ENCODE peak calls at places on chromosome 11, in five cellular contexts. P, M, U, F and K are unnamed samples.

GRCh38 chr11:78560066-78560597 is 14.5 kb downstream of the NARS2 start:
- DNase-seq in P (no peak), M (no peak), U (no peak), F (peak), K (no peak)

GRCh38 chr11:76974179-76974891 is 59.9 kb upstream of the B3GNT6 start:
- DNase-seq in P (no peak), M (no peak), U (no peak), F (no peak), K (no peak)

GRCh38 chr11:75797796-75798195 is 17.2 kb upstream of the UVRAG start:
- DNase-seq in P (no peak), M (no peak), U (no peak), F (no peak), K (no peak)

GRCh38 chr11:10294289-10294953 is 402 bp upstream of the SBF2 start:
- DNase-seq in P (peak), M (no peak), U (no peak), F (no peak), K (no peak)

GRCh38 chr11:9313648-9314290 is 624 bp downstream of the TMEM41B start:
- DNase-seq in P (no peak), M (no peak), U (peak), F (no peak), K (no peak)

GRCh38 chr11:101127699-101128570 is 1.7 kb downstream of the PGR start:
- DNase-seq in P (peak), M (no peak), U (no peak), F (peak), K (no peak)

GRCh38 chr11:82003024-82003423 is 730.6 kb downstream of the FAM181B start:
- DNase-seq in P (no peak), M (no peak), U (no peak), F (no peak), K (no peak)

GRCh38 chr11:113435190-113435968 is 39.8 kb downstream of the DRD2 start:
- DNase-seq in P (no peak), M (no peak), U (no peak), F (no peak), K (no peak)

GRCh38 chr11:120336641-120337132 is 474 bp downstream of the ARHGEF12 start:
- DNase-seq in P (peak), M (no peak), U (no peak), F (no peak), K (no peak)

GRCh38 chr11:34314176-34314575 is 43.6 kb downstream of the ABTB2 start:
- DNase-seq in P (no peak), M (no peak), U (no peak), F (no peak), K (no peak)

GRCh38 chr11:36702330-36703054 is 104.5 kb upstream of the RAG2 start:
- DNase-seq in P (no peak), M (peak), U (peak), F (peak), K (no peak)

GRCh38 chr11:116948375-116948774 is 111.0 kb upstream of the APOA1 start:
- DNase-seq in P (no peak), M (no peak), U (no peak), F (no peak), K (no peak)

GRCh38 chr11:34157163-34157562 is 51.7 kb downstream of the NAT10 start:
- DNase-seq in P (no peak), M (no peak), U (no peak), F (no peak), K (no peak)

GRCh38 chr11:68337399-68337835 is 25.0 kb downstream of the LRP5 start:
- DNase-seq in P (no peak), M (no peak), U (no peak), F (no peak), K (no peak)

GRCh38 chr11:32233276-32233675 is 142.4 kb downstream of the RCN1 start:
- DNase-seq in P (no peak), M (no peak), U (no peak), F (no peak), K (no peak)

GRCh38 chr11:79959318-79959717 is 518.5 kb upstream of the TENM4 start:
- DNase-seq in P (no peak), M (no peak), U (no peak), F (no peak), K (no peak)

GRCh38 chr11:37916331-37916730 is 1318.3 kb upstream of the RAG2 start:
- DNase-seq in P (no peak), M (no peak), U (no peak), F (no peak), K (no peak)

GRCh38 chr11:90309693-90310092 is 86.8 kb upstream of the CHORDC1 start:
- DNase-seq in P (no peak), M (no peak), U (no peak), F (no peak), K (no peak)

GRCh38 chr11:63560506-63561179 is 2.5 kb downstream of the PLAAT2 start:
- DNase-seq in P (no peak), M (no peak), U (no peak), F (no peak), K (no peak)

DNA sequence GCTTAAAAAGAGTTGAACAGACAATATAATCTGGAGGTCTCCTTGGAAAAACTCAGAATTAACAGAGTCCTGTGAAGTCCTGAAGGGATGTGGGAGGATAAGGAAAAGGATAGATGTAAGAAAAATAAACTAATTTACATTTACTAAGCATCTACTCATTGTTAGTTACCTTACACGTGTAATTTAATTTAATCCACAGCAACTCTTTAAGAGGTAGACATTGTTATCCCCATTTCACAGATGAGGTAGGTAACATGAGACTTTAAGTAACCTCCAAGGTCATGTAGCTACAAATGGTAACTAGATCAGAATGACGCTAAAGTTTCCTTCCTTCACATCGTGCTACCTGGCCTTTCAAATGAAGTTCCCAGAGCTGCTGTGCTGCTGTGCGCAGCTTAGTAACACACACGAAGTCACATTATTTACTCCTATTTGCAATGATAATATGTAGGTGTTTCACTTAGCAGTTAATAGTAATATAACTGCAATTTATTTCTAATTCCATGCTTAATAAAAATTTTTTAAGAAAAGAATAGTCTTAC is 5.7 kb upstream of the PDE3B start:
- DNase-seq in P (no peak), M (no peak), U (no peak), F (no peak), K (no peak)
- TF ChIP-seq CTCF in P (no peak), M (no peak), U (no peak), F (no peak), K (no peak)

GRCh38 chr11:112274007-112274783 is 13.5 kb upstream of the PLET1 start:
- DNase-seq in P (no peak), M (no peak), U (no peak), F (no peak), K (no peak)
- TF ChIP-seq CTCF in P (no peak), M (no peak), U (no peak), F (no peak), K (no peak)

GRCh38 chr11:104905271-104905670 is 7.0 kb upstream of the CASP12 start:
- DNase-seq in P (no peak), M (no peak), U (no peak), F (no peak), K (no peak)
- TF ChIP-seq CTCF in P (no peak), M (no peak), U (no peak), F (no peak), K (no peak)

GRCh38 chr11:66070604-66071325 is 693 bp downstream of the PACS1 start:
- DNase-seq in P (peak), M (no peak), U (no peak), F (peak), K (no peak)

GRCh38 chr11:66067640-66068039 is 2.4 kb upstream of the PACS1 start:
- DNase-seq in P (no peak), M (no peak), U (no peak), F (no peak), K (no peak)

GRCh38 chr11:66068154-66068821 is 1.8 kb upstream of the PACS1 start:
- DNase-seq in P (peak), M (peak), U (no peak), F (peak), K (peak)

GRCh38 chr11:66069715-66070603 is at the start of gene PACS1:
- DNase-seq in P (peak), M (peak), U (no peak), F (peak), K (peak)

DNA sequence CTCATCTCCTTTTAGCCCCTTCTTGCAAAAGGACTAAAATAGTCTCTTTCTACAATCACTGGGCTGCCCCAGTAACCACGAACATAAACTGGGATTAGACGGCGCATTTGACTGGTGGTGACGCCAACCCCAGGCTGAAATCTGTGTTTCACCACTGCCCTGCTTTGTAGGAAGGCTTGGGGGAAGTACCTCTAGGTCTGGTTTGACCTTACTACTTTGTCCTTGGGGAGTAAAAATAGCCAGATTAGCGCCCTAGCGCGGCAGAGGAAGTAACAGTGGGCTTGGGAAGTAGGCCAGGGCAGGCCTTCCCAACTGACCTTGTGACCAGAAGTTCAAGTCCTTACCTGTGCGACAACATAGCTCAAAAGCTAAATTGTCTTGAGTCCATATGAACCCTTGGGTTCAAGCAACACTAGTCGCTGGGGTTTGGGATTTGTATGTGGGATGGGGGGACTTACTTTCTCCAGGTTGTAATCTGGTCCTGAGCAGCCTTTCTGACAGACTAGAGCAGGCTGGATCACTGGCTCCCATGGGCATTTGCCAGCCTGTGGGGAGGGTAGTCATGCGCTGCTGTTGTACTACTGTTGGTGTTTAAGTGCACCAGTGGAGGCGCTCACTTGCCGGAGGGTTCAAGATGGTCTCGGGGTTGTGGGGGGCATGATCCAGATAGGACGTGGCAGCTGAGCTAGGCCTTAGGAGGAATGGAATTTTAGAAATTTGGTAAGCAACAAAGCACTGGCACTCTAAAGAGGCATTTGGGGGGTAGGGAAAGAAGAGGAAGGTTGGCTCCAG is 953 bp upstream of the PACS1 start:
- DNase-seq in P (peak), M (no peak), U (no peak), F (peak), K (peak)
- TF ChIP-seq CTCF in P (no peak), M (peak), U (no peak), F (no peak), K (no peak)

GRCh38 chr11:57213282-57214086 is 23.6 kb downstream of the APLNR start:
- DNase-seq in P (peak), M (no peak), U (no peak), F (no peak), K (no peak)
- TF ChIP-seq CTCF in P (no peak), M (no peak), U (no peak), F (no peak), K (no peak)

GRCh38 chr11:57240007-57240406 is 3.0 kb upstream of the APLNR start:
- DNase-seq in P (no peak), M (no peak), U (no peak), F (no peak), K (no peak)
- TF ChIP-seq CTCF in P (no peak), M (no peak), U (no peak), F (no peak), K (no peak)

GRCh38 chr11:102305352-102306047 is 11.8 kb upstream of the BIRC3 start:
- DNase-seq in P (no peak), M (no peak), U (no peak), F (no peak), K (no peak)
- TF ChIP-seq CTCF in P (no peak), M (no peak), U (no peak), F (no peak), K (no peak)

GRCh38 chr11:2997406-2997805 is 5.3 kb upstream of the NAP1L4 start:
- DNase-seq in P (no peak), M (no peak), U (no peak), F (no peak), K (no peak)
- TF ChIP-seq CTCF in P (no peak), M (no peak), U (no peak), F (no peak), K (no peak)

DNA sequence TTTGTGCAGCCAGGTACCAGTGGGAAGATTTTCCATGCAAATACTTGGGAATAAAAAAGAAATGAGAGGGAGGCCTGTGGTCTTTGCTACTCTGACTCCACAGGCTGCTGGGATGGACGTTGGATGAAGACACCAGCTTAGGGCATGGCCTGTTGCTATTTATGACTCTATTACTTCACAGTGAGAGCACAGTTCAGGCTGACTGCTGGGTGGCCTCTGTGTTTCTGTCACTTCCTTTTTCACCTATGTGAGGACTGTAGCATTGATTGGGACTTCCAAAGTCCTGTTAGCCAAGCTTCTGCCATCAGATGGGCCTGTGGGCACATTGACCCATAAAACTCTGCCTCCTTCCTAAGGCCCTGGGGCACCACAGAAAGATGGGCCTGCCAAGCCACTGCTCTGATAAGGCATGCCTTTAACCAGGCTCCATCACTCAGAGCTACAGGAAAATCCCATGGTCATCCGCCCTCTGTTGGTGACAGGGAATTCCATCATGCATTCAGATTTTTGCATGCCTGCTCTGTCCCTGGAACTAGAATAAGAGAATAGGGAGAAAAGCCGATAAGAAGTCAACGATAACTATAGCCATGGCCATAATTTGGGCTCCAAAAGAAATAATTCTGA is 64.6 kb downstream of the KCNJ1 start:
- DNase-seq in P (peak), M (no peak), U (no peak), F (peak), K (no peak)
- TF ChIP-seq CTCF in P (peak), M (peak), U (peak), F (no peak), K (no peak)